ENCODE peak calls at places on chromosome 16, in seven cellular contexts. V is RWPE1, F is uterus, G is PC-9, T is PC-3, M is epithelial cell of esophagus, H is thyroid gland. D is an unnamed sample.

GRCh38 chr16:50284131-50284911 is 18.0 kb downstream of the ADCY7 start:
- DNase-seq in M (no peak), T (no peak), H (no peak), V (no peak), G (no peak), F (no peak), D (peak)

GRCh38 chr16:11410382-11411058 is 65.3 kb downstream of the RMI2 start:
- DNase-seq in G (no peak), H (no peak), F (no peak), V (no peak), M (no peak), T (no peak), D (no peak)

GRCh38 chr16:25097304-25097988 is 14.1 kb upstream of the LCMT1 start:
- DNase-seq in T (no peak), F (no peak), G (no peak), V (no peak), M (no peak), H (no peak), D (no peak)

GRCh38 chr16:85928411-85928820 is 29.5 kb downstream of the IRF8 start:
- DNase-seq in H (peak), T (no peak), M (no peak), G (no peak), V (no peak), F (peak), D (no peak)

GRCh38 chr16:53207810-53208752 is 153.3 kb downstream of the CHD9 start:
- DNase-seq in V (peak), G (no peak), F (no peak), M (peak), H (peak), T (peak), D (peak)

GRCh38 chr16:81480856-81481821 is 36.5 kb downstream of the CMIP start:
- DNase-seq in F (no peak), M (no peak), G (no peak), T (no peak), V (no peak), H (peak), D (no peak)

GRCh38 chr16:2512920-2513404 is 790 bp upstream of the ATP6V0C start:
- DNase-seq in H (no peak), V (no peak), G (no peak), M (no peak), F (peak), T (no peak), D (no peak)

GRCh38 chr16:19524866-19525723 is 1.4 kb downstream of the CCP110 start:
- DNase-seq in F (no peak), T (no peak), H (no peak), G (no peak), M (peak), V (peak), D (no peak)

GRCh38 chr16:69408451-69408850 is 16.0 kb upstream of the CYB5B start:
- DNase-seq in F (no peak), V (no peak), M (peak), T (no peak), H (no peak), G (no peak), D (peak)

GRCh38 chr16:22300427-22301071 is 3.3 kb downstream of the POLR3E start:
- DNase-seq in H (peak), T (peak), V (peak), M (peak), F (no peak), G (no peak), D (peak)

GRCh38 chr16:67030221-67030962 is 1.4 kb downstream of the CBFB start:
- DNase-seq in V (no peak), T (no peak), G (no peak), F (no peak), M (no peak), H (no peak), D (no peak)

GRCh38 chr16:57882797-57883196 is 80.5 kb upstream of the KIFC3 start:
- DNase-seq in F (no peak), V (no peak), H (no peak), T (no peak), G (no peak), M (no peak), D (no peak)

GRCh38 chr16:81889896-81890634 is 111.0 kb downstream of the PLCG2 start:
- DNase-seq in H (peak), T (peak), F (peak), V (peak), M (peak), G (peak), D (peak)

GRCh38 chr16:69836252-69836651 is 74.1 kb downstream of the WWP2 start:
- DNase-seq in V (no peak), G (no peak), T (no peak), F (no peak), H (no peak), M (no peak), D (no peak)

GRCh38 chr16:50611332-50611934 is 63.2 kb downstream of the NKD1 start:
- DNase-seq in G (no peak), T (peak), F (no peak), M (peak), V (peak), H (no peak), D (peak)

GRCh38 chr16:65185379-65185778 is 63.5 kb upstream of the CDH11 start:
- DNase-seq in M (no peak), V (no peak), G (no peak), H (no peak), F (no peak), T (no peak), D (no peak)

GRCh38 chr16:65178151-65178550 is 56.3 kb upstream of the CDH11 start:
- DNase-seq in G (no peak), M (peak), T (peak), V (no peak), F (no peak), H (no peak), D (no peak)

GRCh38 chr16:65176603-65177002 is 54.7 kb upstream of the CDH11 start:
- DNase-seq in V (no peak), F (peak), T (no peak), H (no peak), M (no peak), G (no peak), D (no peak)

DNA sequence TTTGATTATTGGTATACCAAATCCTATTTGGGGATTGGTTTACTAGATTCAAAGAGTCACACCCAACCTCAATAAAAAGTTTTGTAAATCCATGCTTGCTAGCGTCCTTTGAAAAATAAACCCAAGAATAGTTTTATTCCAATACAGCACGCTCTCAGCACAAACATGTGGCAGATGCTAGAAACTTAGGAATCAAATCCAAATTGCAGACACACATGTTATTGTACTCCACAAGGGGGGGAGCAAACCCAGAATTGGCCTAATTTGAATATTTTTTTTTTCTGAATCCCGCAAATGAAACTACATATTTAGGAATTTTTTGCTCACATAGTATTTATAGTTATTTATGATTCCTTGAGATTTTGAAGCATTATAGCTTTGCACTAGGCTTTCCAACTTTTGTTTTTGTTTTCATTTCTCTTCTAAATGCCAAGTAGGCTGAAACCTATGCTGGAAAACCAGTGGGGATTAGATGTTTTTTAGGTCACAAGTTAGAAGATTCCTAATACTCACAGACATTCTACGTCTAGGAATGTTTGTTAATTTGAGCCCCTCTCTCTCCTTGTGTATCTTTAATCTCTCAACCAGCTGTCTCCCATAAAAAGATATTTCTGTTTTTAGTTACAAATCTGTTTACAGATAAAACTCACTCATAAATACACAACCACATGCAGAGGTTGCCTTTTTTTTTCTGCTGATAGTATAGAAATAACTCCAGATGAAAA is 59.3 kb upstream of the CDH11 start:
- DNase-seq in H (no peak), F (no peak), T (no peak), M (no peak), V (no peak), G (no peak), D (no peak)
- TF ChIP-seq CTCF in H (no peak), F (no peak), T (no peak), M (no peak), V (no peak), G (no peak), D (no peak)

GRCh38 chr16:89489040-89489721 is 1.2 kb downstream of the ANKRD11 start:
- DNase-seq in G (peak), M (peak), F (peak), V (peak), H (peak), T (peak), D (peak)
- TF ChIP-seq CTCF in G (no peak), M (peak), F (no peak), V (no peak), H (no peak), T (no peak), D (no peak)

GRCh38 chr16:84754353-84754856 is 54.6 kb downstream of the USP10 start:
- DNase-seq in T (peak), F (peak), H (peak), V (peak), G (peak), M (peak), D (peak)
- TF ChIP-seq CTCF in T (peak), F (peak), H (peak), V (peak), G (peak), M (peak), D (peak)

GRCh38 chr16:26454102-26454501 is 612.6 kb upstream of the C16orf82 start:
- DNase-seq in M (peak), H (no peak), G (no peak), T (peak), V (no peak), F (no peak), D (no peak)

GRCh38 chr16:26457061-26457460 is 609.7 kb upstream of the C16orf82 start:
- DNase-seq in F (no peak), H (no peak), T (no peak), V (no peak), G (no peak), M (no peak), D (no peak)

GRCh38 chr16:26456074-26456473 is 610.7 kb upstream of the C16orf82 start:
- DNase-seq in V (no peak), G (no peak), H (no peak), F (no peak), T (no peak), M (no peak), D (no peak)

GRCh38 chr16:26457896-26458295 is 608.8 kb upstream of the C16orf82 start:
- DNase-seq in H (no peak), T (no peak), V (no peak), G (no peak), F (no peak), M (no peak), D (no peak)

GRCh38 chr16:26453215-26453614 is 613.5 kb upstream of the C16orf82 start:
- DNase-seq in T (no peak), G (no peak), F (no peak), M (no peak), H (no peak), V (no peak), D (no peak)
- TF ChIP-seq CTCF in T (peak), G (no peak), F (no peak), M (no peak), H (no peak), V (no peak), D (no peak)

GRCh38 chr16:88350922-88351321 is 31.8 kb upstream of the ZNF469 start:
- DNase-seq in G (no peak), F (no peak), M (no peak), T (no peak), V (no peak), H (no peak), D (no peak)
- TF ChIP-seq CTCF in G (no peak), F (no peak), M (no peak), T (no peak), V (no peak), H (no peak), D (no peak)

DNA sequence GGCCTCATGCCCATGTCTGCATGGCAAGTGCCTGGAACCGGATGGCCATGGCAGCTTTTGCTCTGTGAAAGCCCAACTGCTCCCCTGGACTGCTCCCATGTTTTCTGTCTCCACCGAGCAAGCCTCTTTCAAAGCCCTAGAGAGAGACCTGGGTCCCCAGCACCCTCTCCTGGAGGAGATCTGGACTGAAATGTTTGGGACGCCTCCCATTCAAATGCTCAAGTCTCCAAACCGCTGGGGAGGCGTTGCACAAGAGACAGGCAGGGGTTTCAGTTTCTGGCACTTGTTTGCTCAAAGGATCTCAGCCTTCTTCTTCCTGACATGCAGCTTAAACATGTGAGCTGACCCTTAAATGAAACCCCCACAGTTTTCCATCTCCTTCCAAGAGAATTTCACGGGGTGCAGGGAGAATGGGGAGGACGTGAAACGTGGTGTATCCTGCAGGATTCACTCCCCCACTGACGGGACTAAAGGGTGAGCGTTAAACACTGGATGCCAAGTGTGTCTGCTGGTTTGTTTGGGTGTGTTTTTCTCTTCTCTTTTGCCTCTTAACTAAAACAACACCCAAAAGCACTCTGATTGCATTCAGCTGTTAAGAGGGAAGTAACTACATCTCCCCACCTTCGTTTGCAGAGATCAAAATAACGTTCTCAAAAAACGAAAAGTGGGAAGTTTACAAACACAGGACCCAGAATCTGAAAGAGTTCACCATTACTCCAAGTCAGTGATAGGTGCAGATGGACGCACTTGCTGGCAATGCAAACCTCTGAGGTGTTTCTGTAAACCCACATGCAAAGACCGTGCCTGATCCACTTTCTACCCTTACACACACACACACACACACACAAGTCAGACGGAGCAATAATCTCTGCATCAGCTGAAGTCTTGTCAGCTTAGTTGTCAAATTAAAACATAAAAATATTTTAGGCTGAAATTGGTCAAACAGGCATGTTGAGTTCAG is 256.9 kb downstream of the C16orf95 start:
- DNase-seq in V (no peak), T (no peak), G (no peak), H (peak), M (peak), F (no peak), D (peak)
- TF ChIP-seq CTCF in V (no peak), T (peak), G (no peak), H (no peak), M (peak), F (no peak), D (no peak)

D was measured in Calu3.